ENCODE peak calls at places on chromosome 15, in nine cellular contexts. G, J, P, B, Q, W, K, I and M are unnamed samples.

GRCh38 chr15:35888815-35889214 is 342.9 kb upstream of the DPH6 start:
- DNase-seq in K (no peak), W (no peak), Q (no peak), I (no peak), P (no peak), B (no peak), G (no peak), J (no peak), M (no peak)

GRCh38 chr15:26472661-26473060 is 300.2 kb downstream of the GABRB3 start:
- DNase-seq in K (no peak), B (no peak), I (no peak), G (no peak), J (no peak), W (no peak), P (no peak), Q (no peak), M (no peak)

GRCh38 chr15:37096878-37097568 is 3.3 kb downstream of the MEIS2 start:
- DNase-seq in J (no peak), B (no peak), P (no peak), W (no peak), Q (no peak), K (peak; percentile 63), G (no peak), I (no peak), M (no peak)

GRCh38 chr15:85579957-85580694 is 199.7 kb downstream of the AKAP13 start:
- DNase-seq in G (no peak), W (no peak), J (peak; percentile 48), K (peak; percentile 82), P (no peak), Q (no peak), B (peak; percentile 55), I (no peak), M (peak; percentile 49)

GRCh38 chr15:51223771-51224229 is 114.6 kb downstream of the CYP19A1 start:
- DNase-seq in K (peak; percentile 96), J (peak; percentile 51), B (no peak), P (no peak), W (no peak), G (no peak), I (peak; percentile 65), Q (no peak), M (no peak)

GRCh38 chr15:72033711-72034110 is 84.2 kb downstream of the MYO9A start:
- DNase-seq in G (no peak), K (peak; percentile 24), P (no peak), B (no peak), W (no peak), I (no peak), Q (no peak), J (no peak), M (no peak)

GRCh38 chr15:61003683-61004299 is 225.3 kb downstream of the RORA start:
- DNase-seq in P (no peak), K (no peak), J (no peak), I (no peak), B (no peak), G (no peak), W (peak; percentile 84), Q (no peak), M (no peak)

GRCh38 chr15:85980946-85981345 is 98.7 kb upstream of the AGBL1 start:
- DNase-seq in W (no peak), I (no peak), G (no peak), B (no peak), J (no peak), Q (no peak), K (no peak), P (no peak), M (no peak)

GRCh38 chr15:45199136-45199810 is 11.5 kb upstream of the SHF start:
- DNase-seq in P (no peak), B (no peak), J (peak; percentile 31), Q (no peak), I (no peak), W (no peak), K (peak; percentile 47), G (peak; percentile 60), M (no peak)

GRCh38 chr15:55599384-55599783 is 11.2 kb upstream of the PYGO1 start:
- DNase-seq in P (no peak), J (no peak), G (no peak), I (no peak), Q (no peak), B (no peak), W (no peak), K (no peak), M (no peak)

GRCh38 chr15:42845581-42845980 is 75.0 kb downstream of the TTBK2 start:
- DNase-seq in B (no peak), J (no peak), G (no peak), Q (no peak), P (no peak), K (peak; percentile 1), I (no peak), W (no peak), M (no peak)

GRCh38 chr15:57389991-57390390 is 13.7 kb downstream of the CGNL1 start:
- DNase-seq in K (no peak), P (no peak), Q (no peak), I (no peak), J (no peak), G (no peak), W (no peak), B (no peak), M (no peak)

GRCh38 chr15:32956006-32956405 is 238.2 kb downstream of the GREM1 start:
- DNase-seq in W (peak; percentile 22), B (no peak), Q (no peak), K (peak; percentile 85), J (no peak), P (no peak), G (no peak), I (peak; percentile 33), M (no peak)

GRCh38 chr15:66770518-66771350 is 68.7 kb downstream of the SMAD6 start:
- DNase-seq in Q (peak; percentile 8), B (no peak), I (no peak), J (no peak), W (no peak), P (no peak), G (no peak), K (no peak), M (no peak)

GRCh38 chr15:66768984-66769383 is 66.9 kb downstream of the SMAD6 start:
- DNase-seq in G (no peak), K (no peak), I (no peak), J (no peak), P (no peak), Q (no peak), W (no peak), B (no peak), M (no peak)

GRCh38 chr15:66772967-66773873 is 71.2 kb downstream of the SMAD6 start:
- DNase-seq in B (peak; percentile 63), P (no peak), I (no peak), Q (peak; percentile 61), J (no peak), K (peak; percentile 30), W (no peak), G (no peak), M (peak; percentile 55)

GRCh38 chr15:66772604-66772966 is 70.5 kb downstream of the SMAD6 start:
- DNase-seq in P (no peak), K (no peak), I (no peak), J (no peak), G (no peak), B (no peak), W (no peak), Q (no peak), M (no peak)

GRCh38 chr15:66771351-66771650 is 69.3 kb downstream of the SMAD6 start:
- DNase-seq in K (no peak), Q (peak; percentile 33), I (no peak), P (no peak), W (no peak), G (no peak), J (no peak), B (no peak), M (no peak)
- H3K4me1 ChIP-seq in K (peaks cover 44% of the 10 kb centered on the region), Q (peaks cover 16% of the 10 kb centered on the region), I (peaks cover 64% of the 10 kb centered on the region), P (no peaks in the 10 kb centered on the region), W (peaks cover 35% of the 10 kb centered on the region), G (no peaks in the 10 kb centered on the region), J (peaks cover 39% of the 10 kb centered on the region), B (peaks cover 50% of the 10 kb centered on the region), M (peaks cover 54% of the 10 kb centered on the region)

GRCh38 chr15:20349774-20350498 is 191.7 kb downstream of the GOLGA6L6 start:
- DNase-seq in B (no peak), W (no peak), P (peak; percentile 47), Q (peak; percentile 59), I (no peak), G (no peak), J (peak; percentile 20), K (no peak), M (peak; percentile 51)

GRCh38 chr15:20345401-20345958 is 196.1 kb downstream of the GOLGA6L6 start:
- DNase-seq in G (no peak), J (no peak), Q (peak; percentile 52), W (no peak), P (peak; percentile 52), B (no peak), I (no peak), K (no peak), M (peak; percentile 44)

GRCh38 chr15:20348900-20349773 is 192.5 kb downstream of the GOLGA6L6 start:
- DNase-seq in P (peak; percentile 53), B (no peak), G (no peak), J (no peak), Q (peak; percentile 59), K (no peak), W (no peak), I (no peak), M (peak; percentile 62)

GRCh38 chr15:20346082-20346805 is 195.4 kb downstream of the GOLGA6L6 start:
- DNase-seq in Q (peak; percentile 53), G (no peak), K (no peak), W (no peak), P (peak; percentile 49), I (no peak), B (no peak), J (peak; percentile 15), M (no peak)

GRCh38 chr15:20348291-20348899 is 193.2 kb downstream of the GOLGA6L6 start:
- DNase-seq in P (no peak), B (no peak), W (no peak), K (no peak), Q (no peak), G (no peak), J (no peak), I (no peak), M (no peak)
- H3K27me3 ChIP-seq in P (no peaks in the 10 kb centered on the region), B (peaks cover 24% of the 10 kb centered on the region), W (peaks cover 85% of the 10 kb centered on the region), K (no peaks in the 10 kb centered on the region), Q (no peaks in the 10 kb centered on the region), G (no peaks in the 10 kb centered on the region), J (peaks cover 3% of the 10 kb centered on the region), I (no peaks in the 10 kb centered on the region), M (no peaks in the 10 kb centered on the region)

GRCh38 chr15:90046846-90047481 is 45.8 kb downstream of the ZNF710 start:
- DNase-seq in I (no peak), Q (peak; percentile 66), K (no peak), G (no peak), P (peak; percentile 24), B (no peak), J (no peak), W (no peak), M (no peak)
- H3K4me1 ChIP-seq in I (peaks cover 15% of the 10 kb centered on the region), Q (peaks cover 22% of the 10 kb centered on the region), K (no peaks in the 10 kb centered on the region), G (no peaks in the 10 kb centered on the region), P (no peaks in the 10 kb centered on the region), B (peaks cover 18% of the 10 kb centered on the region), J (peaks cover 6% of the 10 kb centered on the region), W (peaks cover 24% of the 10 kb centered on the region), M (peaks cover 7% of the 10 kb centered on the region)

DNA sequence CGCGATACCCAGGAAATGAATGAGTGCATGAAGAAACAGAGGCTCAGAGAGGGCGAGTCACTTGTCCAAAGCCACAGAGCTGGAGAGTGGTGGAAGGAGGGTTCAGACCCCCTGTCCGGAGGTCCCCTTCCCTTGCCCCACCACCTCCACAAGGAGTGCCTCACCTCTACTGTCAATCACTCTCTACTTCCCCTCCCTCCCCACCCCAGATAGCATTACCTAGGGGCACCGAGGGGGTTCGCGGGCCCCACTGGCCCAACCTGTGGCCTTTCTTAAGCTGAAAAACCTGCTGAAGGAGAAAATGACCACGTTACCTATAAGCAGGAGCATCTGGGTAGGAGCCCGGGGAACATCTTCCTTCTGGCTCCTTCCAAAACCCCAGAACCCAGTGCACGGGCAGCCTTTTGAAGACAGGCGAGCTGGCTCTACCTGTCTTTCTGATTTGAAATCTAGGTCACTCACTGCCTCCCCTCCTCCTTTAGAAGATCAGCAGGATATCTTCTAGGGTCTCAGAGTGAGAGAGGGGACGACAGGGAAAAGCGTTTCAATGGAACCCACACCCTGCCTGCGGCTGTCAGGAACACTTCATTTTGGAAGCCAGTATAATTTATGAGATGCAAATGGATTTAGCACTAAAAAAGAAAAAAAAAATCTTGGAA is 89.9 kb upstream of the MEF2A start:
- DNase-seq in K (no peak), G (no peak), P (no peak), Q (no peak), J (no peak), B (no peak), W (no peak), I (no peak), M (no peak)
- H3K27me3 ChIP-seq in K (no peaks in the 10 kb centered on the region), G (no peaks in the 10 kb centered on the region), P (no peaks in the 10 kb centered on the region), Q (no peaks in the 10 kb centered on the region), J (no peaks in the 10 kb centered on the region), B (no peaks in the 10 kb centered on the region), W (no peaks in the 10 kb centered on the region), I (no peaks in the 10 kb centered on the region), M (no peaks in the 10 kb centered on the region)